ENCODE peak calls at places on chromosomes 4 and X, in five cellular contexts. S is cardiac fibroblast, O is HEK293T, B is tibial nerve, T is ACHN. Z is an unnamed sample.

GRCh38 chr4:183142566-183143545 is 43.8 kb downstream of the WWC2 start:
- DNase-seq in S (peak), O (peak), B (no peak), T (peak), Z (no peak)

GRCh38 chr4:26220704-26221103 is 100.1 kb upstream of the RBPJ start:
- DNase-seq in S (peak), O (no peak), B (no peak), T (no peak), Z (no peak)

GRCh38 chr4:174228988-174229387 is 54.5 kb downstream of the FBXO8 start:
- DNase-seq in S (no peak), O (no peak), B (no peak), T (no peak), Z (no peak)

GRCh38 chrX:37349131-37350033 is at the start of gene PRRG1:
- DNase-seq in S (peak), O (peak), B (peak), T (peak), Z (peak)

GRCh38 chr4:87092389-87093141 is 127.9 kb downstream of the KLHL8 start:
- DNase-seq in S (peak), O (peak), B (peak), T (peak), Z (peak)

GRCh38 chr4:47926667-47927258 is 12.4 kb upstream of the NFXL1 start:
- DNase-seq in S (peak), O (peak), B (no peak), T (peak), Z (peak)

GRCh38 chr4:129839687-129840086 is 743.7 kb downstream of the C4orf33 start:
- DNase-seq in S (no peak), O (no peak), B (no peak), T (no peak), Z (no peak)

GRCh38 chr4:20838476-20838875 is 138.2 kb downstream of the PACRGL start:
- DNase-seq in S (no peak), O (no peak), B (no peak), T (no peak), Z (no peak)

GRCh38 chrX:23784487-23785301 is 1.7 kb downstream of the SAT1 start:
- DNase-seq in S (peak), O (no peak), B (no peak), T (no peak), Z (no peak)

GRCh38 chrX:103275947-103276567 is 493 bp downstream of the TCEAL5 start:
- DNase-seq in S (no peak), O (no peak), B (no peak), T (no peak), Z (no peak)

GRCh38 chr4:155487231-155487630 is 110.5 kb upstream of the MAP9 start:
- DNase-seq in S (no peak), O (no peak), B (no peak), T (no peak), Z (no peak)

GRCh38 chr4:176882201-176882600 is 89.5 kb upstream of the VEGFC start:
- DNase-seq in S (no peak), O (no peak), B (no peak), T (no peak), Z (no peak)

GRCh38 chr4:41747230-41748055 is 1.1 kb downstream of the PHOX2B start:
- DNase-seq in S (no peak), O (no peak), B (no peak), T (no peak), Z (no peak)